ENCODE peak calls at places on chromosomes 7 and 10, in ten cellular contexts. M is adrenal gland; D is amniotic epithelial cell; L is activated CD8-positive, alpha-beta T cell treated with anti-CD3 and anti-CD28 coated beads for 36 hours; U is astrocyte; Z is mesenchymal stem cell; A is A172; E is hippocampal formation; S is right lobe of liver; N is ACHN. G is an unnamed sample.

GRCh38 chr7:51611937-51612336 is 295.3 kb upstream of the COBL start:
- DNase-seq in M (no peak), D (no peak), L (no peak), U (peak; percentile 16), Z (no peak), A (no peak), E (no peak), S (no peak), N (no peak), G (no peak)

GRCh38 chr10:45071043-45071813 is 70.5 kb downstream of the ZNF22 start:
- DNase-seq in M (no peak), D (no peak), L (peak; percentile 7), U (no peak), Z (no peak), A (no peak), E (no peak), S (no peak), N (no peak), G (peak; percentile 6)

GRCh38 chr7:22214000-22214399 is 143.0 kb downstream of the RAPGEF5 start:
- DNase-seq in M (peak; percentile 13), D (no peak), L (no peak), U (no peak), Z (no peak), A (no peak), E (no peak), S (no peak), N (no peak), G (no peak)

GRCh38 chr10:103736763-103737162 is 118.6 kb downstream of the SH3PXD2A start:
- DNase-seq in M (no peak), D (peak; percentile 66), L (no peak), U (no peak), Z (no peak), A (peak; percentile 70), E (no peak), S (no peak), N (peak; percentile 70), G (no peak)

GRCh38 chr7:130351664-130352015 is 7.0 kb downstream of the CPA5 start:
- DNase-seq in M (no peak), D (no peak), L (no peak), U (no peak), Z (no peak), A (no peak), E (no peak), S (no peak), N (no peak), G (no peak)

GRCh38 chr10:70672165-70672992 is at the start of gene ADAMTS14:
- DNase-seq in M (peak; percentile 47), D (no peak), L (peak; percentile 23), U (peak; percentile 52), Z (peak; percentile 41), A (peak; percentile 60), E (peak; percentile 80), S (peak; percentile 30), N (peak; percentile 38), G (peak; percentile 96)

GRCh38 chr10:101625821-101626412 is 37.8 kb downstream of the DPCD start:
- DNase-seq in M (peak; percentile 29), D (no peak), L (no peak), U (no peak), Z (no peak), A (no peak), E (no peak), S (no peak), N (no peak), G (no peak)

GRCh38 chr7:84674236-84674913 is 479.8 kb upstream of the SEMA3A start:
- DNase-seq in M (no peak), D (peak; percentile 20), L (no peak), U (peak; percentile 38), Z (no peak), A (peak; percentile 19), E (no peak), S (no peak), N (no peak), G (peak; percentile 77)

GRCh38 chr7:23538301-23538700 is 6.5 kb upstream of the TRA2A start:
- DNase-seq in M (no peak), D (no peak), L (no peak), U (no peak), Z (no peak), A (no peak), E (no peak), S (no peak), N (no peak), G (no peak)

GRCh38 chr10:20927495-20927894 is 30.4 kb upstream of the NEBL start:
- DNase-seq in M (no peak), D (no peak), L (no peak), U (no peak), Z (peak; percentile 17), A (no peak), E (no peak), S (no peak), N (no peak), G (no peak)

GRCh38 chr10:93464826-93465388 is 17.2 kb downstream of the MYOF start:
- DNase-seq in M (no peak), D (peak; percentile 62), L (no peak), U (no peak), Z (peak; percentile 72), A (peak; percentile 80), E (no peak), S (no peak), N (no peak), G (no peak)

GRCh38 chr7:159013181-159013690 is 131.4 kb downstream of the VIPR2 start:
- DNase-seq in M (no peak), D (no peak), L (no peak), U (no peak), Z (no peak), A (no peak), E (no peak), S (no peak), N (no peak), G (no peak)

GRCh38 chr7:53437336-53437735 is 401.9 kb downstream of the POM121L12 start:
- DNase-seq in M (peak; percentile 48), D (no peak), L (no peak), U (no peak), Z (no peak), A (no peak), E (no peak), S (no peak), N (peak; percentile 10), G (no peak)

GRCh38 chr10:43623351-43623750 is 17.1 kb downstream of the ZNF485 start:
- DNase-seq in M (no peak), D (peak; percentile 27), L (no peak), U (no peak), Z (peak; percentile 18), A (peak; percentile 63), E (no peak), S (no peak), N (peak; percentile 28), G (no peak)

GRCh38 chr10:27258838-27259532 is 18.4 kb upstream of the ACBD5 start:
- DNase-seq in M (no peak), D (no peak), L (peak; percentile 40), U (no peak), Z (no peak), A (no peak), E (peak; percentile 5), S (peak; percentile 46), N (peak; percentile 16), G (peak; percentile 79)

GRCh38 chr10:88962336-88962735 is 9.8 kb upstream of the ACTA2 start:
- DNase-seq in M (no peak), D (no peak), L (no peak), U (no peak), Z (no peak), A (no peak), E (no peak), S (no peak), N (no peak), G (no peak)

GRCh38 chr7:105580022-105580740 is 1.1 kb downstream of the EFCAB10 start:
- DNase-seq in M (no peak), D (no peak), L (no peak), U (no peak), Z (no peak), A (peak; percentile 49), E (no peak), S (no peak), N (peak; percentile 19), G (no peak)